ENCODE peak calls at places on chromosomes 5 and 9, in seven cellular contexts. G is H9, Y is neuronal stem cell, A is IMR-90, N is mesenchymal stem cell, R is trophoblast cell, Q is H1. B is an unnamed sample.

GRCh38 chr9:88813810-88814209 is 177.5 kb upstream of the S1PR3 start:
- DNase-seq in Q (no peak), G (no peak), N (peak; percentile 48), Y (no peak), A (no peak), R (no peak), B (no peak)

GRCh38 chr5:41003670-41004376 is 67.3 kb downstream of the MROH2B start:
- DNase-seq in N (no peak), Y (no peak), Q (no peak), R (no peak), G (no peak), A (no peak), B (no peak)

GRCh38 chr9:72263572-72263971 is 101.4 kb downstream of the ZFAND5 start:
- DNase-seq in G (no peak), N (no peak), R (no peak), Q (no peak), A (no peak), Y (no peak), B (no peak)

GRCh38 chr5:93741136-93741811 is at the start of gene POU5F2:
- DNase-seq in Q (no peak), G (peak; percentile 61), Y (no peak), R (peak; percentile 1), A (no peak), N (no peak), B (peak; percentile 13)

GRCh38 chr9:128151343-128152132 is 2.3 kb downstream of the LCN2 start:
- DNase-seq in G (no peak), Y (no peak), Q (no peak), R (no peak), A (no peak), N (no peak), B (no peak)

GRCh38 chr5:111232311-111233049 is 8.3 kb downstream of the CAMK4 start:
- DNase-seq in N (no peak), G (no peak), A (no peak), Y (no peak), Q (no peak), R (no peak), B (no peak)

GRCh38 chr9:124347206-124347967 is 67.9 kb downstream of the PSMB7 start:
- DNase-seq in N (no peak), Q (no peak), R (no peak), A (no peak), Y (no peak), G (no peak), B (no peak)

GRCh38 chr5:153782589-153783238 is 256.0 kb downstream of the FAM114A2 start:
- DNase-seq in G (peak; percentile 58), Y (peak; percentile 24), R (peak; percentile 46), N (peak; percentile 65), Q (peak; percentile 47), A (peak; percentile 6), B (peak; percentile 99)

GRCh38 chr9:38182321-38182720 is 113.3 kb upstream of the SHB start:
- DNase-seq in N (peak; percentile 30), G (no peak), A (no peak), Y (no peak), R (no peak), Q (no peak), B (no peak)

GRCh38 chr9:15430920-15431844 is 8.5 kb downstream of the SNAPC3 start:
- DNase-seq in Q (no peak), N (peak; percentile 13), A (no peak), R (no peak), Y (no peak), G (no peak), B (peak; percentile 28)

GRCh38 chr9:82183181-82183860 is 194.7 kb downstream of the SPATA31D1 start:
- DNase-seq in R (no peak), A (no peak), Y (no peak), G (no peak), N (no peak), Q (no peak), B (no peak)

GRCh38 chr5:142063878-142064331 is 44.7 kb upstream of the NDFIP1 start:
- DNase-seq in A (peak; percentile 61), R (no peak), Q (no peak), Y (peak; percentile 73), N (peak; percentile 36), G (peak; percentile 80), B (peak; percentile 80)

GRCh38 chr5:125274938-125275759 is 528.7 kb upstream of the ZNF608 start:
- DNase-seq in R (no peak), Q (no peak), A (peak; percentile 24), Y (no peak), N (peak; percentile 71), G (no peak), B (no peak)

GRCh38 chr9:114037249-114037648 is 40.9 kb downstream of the AMBP start:
- DNase-seq in A (no peak), G (no peak), N (no peak), Q (no peak), Y (no peak), R (no peak), B (no peak)

GRCh38 chr5:163269624-163270023 is 167.8 kb upstream of the CCNG1 start:
- DNase-seq in N (no peak), R (no peak), Q (no peak), Y (peak; percentile 4), G (no peak), A (no peak), B (peak; percentile 66)

GRCh38 chr9:4762889-4763521 is 22.0 kb upstream of the AK3 start:
- DNase-seq in R (peak; percentile 65), G (peak; percentile 87), Y (peak; percentile 1), A (no peak), N (peak; percentile 50), Q (no peak), B (peak; percentile 81)

GRCh38 chr5:177473461-177473991 is at the start of gene DBN1:
- DNase-seq in Q (no peak), Y (no peak), A (no peak), R (no peak), G (peak; percentile 71), N (peak; percentile 54), B (peak; percentile 76)

GRCh38 chr9:135128035-135128670 is 40.7 kb downstream of the OLFM1 start:
- DNase-seq in Q (no peak), A (no peak), N (no peak), Y (peak; percentile 65), R (no peak), G (no peak), B (peak; percentile 26)
- H2AK5ac ChIP-seq in Q (no peak overlapping the region), A (no peak overlapping the region), N (no peak overlapping the region), Y (peak overlapping the region; percentile 23), R (no peak overlapping the region), G (no peak overlapping the region), B (no peak overlapping the region)

GRCh38 chr5:1312993-1313833 is 18.3 kb upstream of the TERT start:
- DNase-seq in N (no peak), A (no peak), R (no peak), G (peak; percentile 20), Q (no peak), Y (no peak), B (no peak)

GRCh38 chr5:1316588-1316902 is 21.7 kb upstream of the TERT start:
- DNase-seq in R (no peak), Y (no peak), G (no peak), A (no peak), N (no peak), Q (no peak), B (no peak)

GRCh38 chr5:1315018-1315708 is 20.3 kb upstream of the TERT start:
- DNase-seq in R (no peak), A (no peak), N (no peak), Q (no peak), G (peak; percentile 12), Y (no peak), B (no peak)

GRCh38 chr5:1315709-1316587 is 21.1 kb upstream of the TERT start:
- DNase-seq in A (no peak), R (no peak), Y (no peak), G (peak; percentile 78), Q (no peak), N (no peak), B (peak; percentile 45)

DNA sequence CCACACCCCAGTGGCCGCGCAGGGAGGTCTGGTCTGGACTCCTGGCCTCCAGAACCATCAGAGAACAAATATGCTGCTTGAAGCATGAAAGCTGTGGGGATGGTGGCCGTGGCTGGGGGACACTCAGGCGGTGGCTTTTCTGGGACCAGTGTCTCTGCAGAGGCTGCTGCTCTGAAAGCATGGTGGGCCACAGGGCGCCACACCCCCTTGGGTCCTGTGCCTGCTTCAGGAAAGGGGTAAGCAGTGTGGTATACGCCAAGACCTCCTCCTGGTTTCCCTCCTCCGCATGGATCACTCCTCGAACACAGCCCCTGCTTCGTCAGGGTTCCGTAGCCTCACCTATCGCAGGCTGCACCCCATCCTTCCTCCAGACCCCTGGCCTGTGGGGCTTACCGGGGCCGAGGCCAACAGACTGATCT is 19.7 kb upstream of the TERT start:
- DNase-seq in N (no peak), Y (no peak), Q (no peak), A (no peak), R (no peak), G (no peak), B (no peak)
- H2AK5ac ChIP-seq in N (no peak overlapping the region), Y (peak overlapping the region; percentile 64), Q (no peak overlapping the region), A (no peak overlapping the region), R (no peak overlapping the region), G (no peak overlapping the region), B (no peak overlapping the region)

GRCh38 chr5:3658929-3659328 is 63.3 kb downstream of the IRX1 start:
- DNase-seq in Y (no peak), R (no peak), A (no peak), Q (no peak), G (no peak), N (no peak), B (no peak)
- H2AK5ac ChIP-seq in Y (no peak overlapping the region), R (no peak overlapping the region), A (no peak overlapping the region), Q (no peak overlapping the region), G (no peak overlapping the region), N (no peak overlapping the region), B (no peak overlapping the region)

GRCh38 chr9:6942406-6942805 is 184.6 kb downstream of the KDM4C start:
- DNase-seq in A (no peak), Q (no peak), N (no peak), G (no peak), Y (no peak), R (no peak), B (no peak)
- H2AK5ac ChIP-seq in A (peak overlapping the region; percentile 43), Q (no peak overlapping the region), N (no peak overlapping the region), G (no peak overlapping the region), Y (no peak overlapping the region), R (no peak overlapping the region), B (no peak overlapping the region)

DNA sequence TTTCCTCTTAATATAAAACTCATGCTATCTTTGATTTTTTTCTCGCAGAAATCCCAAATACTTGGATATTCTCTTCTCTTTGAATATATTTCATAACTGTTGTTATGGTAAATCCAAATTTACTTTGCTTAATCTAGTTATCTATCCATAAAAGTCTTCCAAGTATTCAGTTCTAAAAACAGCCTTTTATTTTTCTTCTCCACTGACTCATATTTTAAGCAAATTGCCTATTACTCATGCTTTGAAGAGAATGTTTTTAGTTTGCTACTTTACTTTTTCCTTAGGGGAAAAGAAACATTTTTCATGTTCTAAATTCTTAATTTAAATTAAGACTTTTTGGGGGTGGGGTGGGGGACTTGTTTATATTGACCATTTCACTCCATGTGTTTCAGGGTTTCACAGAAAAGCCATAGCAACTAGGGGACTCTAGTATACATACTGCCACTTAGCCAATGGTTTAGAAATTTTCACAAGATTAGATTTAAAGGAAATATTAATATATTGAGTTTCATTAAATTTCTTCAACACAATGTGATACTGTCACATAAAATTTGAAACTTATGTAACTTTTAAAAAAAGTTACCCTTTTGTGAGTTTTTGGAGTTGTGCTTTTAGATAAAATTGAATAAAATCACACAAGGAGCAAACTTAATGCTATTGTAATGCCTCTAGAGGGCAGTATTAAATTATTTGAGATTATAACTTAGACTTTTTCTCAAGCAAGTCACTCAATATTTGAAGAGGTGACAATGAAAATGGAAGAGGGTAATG is 545.8 kb upstream of the ARRDC3 start:
- DNase-seq in A (peak; percentile 31), Q (no peak), Y (no peak), R (no peak), G (no peak), N (peak; percentile 28), B (peak; percentile 45)
- H2AK5ac ChIP-seq in A (no peak overlapping the region), Q (no peak overlapping the region), Y (no peak overlapping the region), R (no peak overlapping the region), G (no peak overlapping the region), N (no peak overlapping the region), B (no peak overlapping the region)

B was measured in mesendoderm.